ENCODE peak calls at places on chromosomes 16 and 17, in five cellular contexts. Q is HepG2, R is K562, X is H1, W is transverse colon. U is an unnamed sample.

GRCh38 chr17:35679007-35679682 is 52.3 kb upstream of the RASL10B start:
- DNase-seq in Q (no peak), R (no peak), X (no peak), W (no peak), U (no peak)

GRCh38 chr16:72561-73537 is at the start of gene RHBDF1:
- DNase-seq in Q (no peak), R (peak; percentile 85), X (no peak), W (peak; percentile 73), U (peak; percentile 69)

GRCh38 chr17:42536372-42537155 is 523 bp downstream of the NAGLU start:
- DNase-seq in Q (peak; percentile 86), R (peak; percentile 93), X (no peak), W (peak; percentile 91), U (peak; percentile 90)

GRCh38 chr16:66409156-66409555 is 17.9 kb upstream of the BEAN1 start:
- DNase-seq in Q (no peak), R (no peak), X (no peak), W (no peak), U (no peak)

GRCh38 chr16:31473300-31474052 is 1.5 kb downstream of the TGFB1I1 start:
- DNase-seq in Q (no peak), R (no peak), X (no peak), W (no peak), U (no peak)

GRCh38 chr17:4602041-4602440 is 17.7 kb downstream of the SMTNL2 start:
- DNase-seq in Q (no peak), R (no peak), X (no peak), W (no peak), U (no peak)

GRCh38 chr16:89981414-89981813 is 32.9 kb downstream of the DEF8 start:
- DNase-seq in Q (no peak), R (no peak), X (no peak), W (no peak), U (no peak)

GRCh38 chr17:3512512-3513171 is 36.8 kb downstream of the ASPA start:
- DNase-seq in Q (no peak), R (no peak), X (no peak), W (peak; percentile 37), U (peak; percentile 49)

GRCh38 chr16:11135167-11135973 is 120.6 kb downstream of the SOCS1 start:
- DNase-seq in Q (no peak), R (no peak), X (no peak), W (no peak), U (no peak)

GRCh38 chr17:28724500-28725165 is 1.4 kb downstream of the TLCD1 start:
- DNase-seq in Q (no peak), R (no peak), X (no peak), W (no peak), U (no peak)

GRCh38 chr17:7511108-7511507 is 26.9 kb downstream of the POLR2A start:
- DNase-seq in Q (no peak), R (no peak), X (no peak), W (no peak), U (no peak)

GRCh38 chr16:88772871-88773811 is 11.9 kb downstream of the PIEZO1 start:
- DNase-seq in Q (no peak), R (peak; percentile 71), X (no peak), W (peak; percentile 66), U (no peak)

GRCh38 chr16:24696699-24697098 is 32.8 kb upstream of the TNRC6A start:
- DNase-seq in Q (no peak), R (no peak), X (no peak), W (no peak), U (no peak)

GRCh38 chr16:24698314-24698713 is 31.1 kb upstream of the TNRC6A start:
- DNase-seq in Q (no peak), R (no peak), X (no peak), W (no peak), U (no peak)

GRCh38 chr16:24699151-24699723 is 30.2 kb upstream of the TNRC6A start:
- DNase-seq in Q (no peak), R (no peak), X (no peak), W (no peak), U (no peak)

GRCh38 chr16:24701521-24701951 is 27.9 kb upstream of the TNRC6A start:
- DNase-seq in Q (no peak), R (no peak), X (no peak), W (no peak), U (no peak)

GRCh38 chr16:24700549-24701392 is 28.7 kb upstream of the TNRC6A start:
- DNase-seq in Q (peak; percentile 60), R (peak; percentile 29), X (peak; percentile 58), W (peak; percentile 60), U (peak; percentile 46)
- TF ChIP-seq EP300 in Q (no peak), R (no peak), X (no peak), W (peak; percentile 94), U (peak; percentile 96)

GRCh38 chr16:49281843-49282642 is 405 bp upstream of the CBLN1 start:
- DNase-seq in Q (no peak), R (peak; percentile 99), X (peak; percentile 54), W (peak; percentile 91), U (peak; percentile 77)
- TF ChIP-seq CTCF in Q (no peak), R (peak; percentile 87), X (peak; percentile 58), W (peak; percentile 41), U (no peak)

DNA sequence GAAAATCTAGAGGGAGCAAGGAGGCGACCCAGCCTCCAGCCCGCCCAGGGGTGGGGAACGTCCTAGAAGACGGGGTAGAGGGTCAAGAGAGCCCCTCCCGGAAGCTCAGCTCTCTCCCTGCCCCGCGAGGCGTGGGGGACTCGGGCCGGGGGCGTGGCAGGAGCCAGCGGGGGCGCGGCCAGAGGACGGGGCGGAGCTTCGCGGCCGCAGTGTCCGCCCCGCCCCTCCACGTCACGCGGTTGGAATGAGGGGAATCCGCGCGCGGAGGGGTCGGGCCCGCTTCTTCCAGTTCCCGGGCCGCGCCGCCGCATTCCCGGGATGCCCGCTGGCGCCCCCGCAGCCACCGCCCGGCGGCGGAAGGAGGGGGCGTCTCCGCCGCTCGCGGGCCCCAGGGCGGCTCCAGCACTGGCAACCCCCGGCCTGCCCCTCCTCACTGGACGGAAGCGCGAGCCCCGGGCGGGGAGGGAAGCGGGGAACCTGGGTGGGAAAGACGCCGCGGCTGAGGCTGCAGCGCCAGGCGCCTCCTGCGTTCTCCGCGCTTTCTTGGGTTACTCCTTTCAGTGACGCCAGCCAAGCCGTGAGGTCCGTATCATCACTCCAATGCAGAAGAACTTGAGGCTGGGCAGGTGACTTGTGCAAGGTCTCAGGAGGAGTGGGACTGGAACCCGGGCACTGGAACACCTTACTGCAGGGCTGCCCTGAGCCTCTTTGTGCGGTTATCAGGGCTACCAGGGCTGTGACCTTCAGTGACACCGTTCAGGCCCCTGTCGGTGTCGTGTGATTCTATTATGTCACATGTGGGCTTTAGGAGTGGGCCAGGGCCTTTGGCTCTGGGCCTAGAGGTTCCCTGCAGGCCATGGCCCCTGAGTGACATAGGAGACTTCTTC is 4.3 kb downstream of the MYO1C start:
- DNase-seq in Q (peak; percentile 70), R (peak; percentile 75), X (no peak), W (peak; percentile 90), U (peak; percentile 88)
- TF ChIP-seq POLR2AphosphoS5 in Q (peak; percentile 8), R (no peak), X (no peak), W (peak; percentile 62), U (peak; percentile 15)

GRCh38 chr16:1309888-1310831 is 724 bp downstream of the UBE2I start:
- DNase-seq in Q (no peak), R (peak; percentile 67), X (no peak), W (peak; percentile 65), U (peak; percentile 50)

GRCh38 chr16:1311212-1311737 is 1.8 kb downstream of the UBE2I start:
- DNase-seq in Q (no peak), R (no peak), X (no peak), W (no peak), U (no peak)

GRCh38 chr16:1310832-1311200 is 1.4 kb downstream of the UBE2I start:
- DNase-seq in Q (no peak), R (no peak), X (no peak), W (no peak), U (peak; percentile 29)

GRCh38 chr16:1308036-1308976 is 1.1 kb upstream of the UBE2I start:
- DNase-seq in Q (peak; percentile 52), R (no peak), X (no peak), W (peak; percentile 37), U (no peak)

GRCh38 chr16:1308977-1309885 is at the start of gene UBE2I:
- DNase-seq in Q (peak; percentile 93), R (peak; percentile 98), X (peak; percentile 87), W (peak; percentile 97), U (peak; percentile 96)
- TF ChIP-seq EP300 in Q (no peak), R (no peak), X (no peak), W (no peak), U (no peak)

DNA sequence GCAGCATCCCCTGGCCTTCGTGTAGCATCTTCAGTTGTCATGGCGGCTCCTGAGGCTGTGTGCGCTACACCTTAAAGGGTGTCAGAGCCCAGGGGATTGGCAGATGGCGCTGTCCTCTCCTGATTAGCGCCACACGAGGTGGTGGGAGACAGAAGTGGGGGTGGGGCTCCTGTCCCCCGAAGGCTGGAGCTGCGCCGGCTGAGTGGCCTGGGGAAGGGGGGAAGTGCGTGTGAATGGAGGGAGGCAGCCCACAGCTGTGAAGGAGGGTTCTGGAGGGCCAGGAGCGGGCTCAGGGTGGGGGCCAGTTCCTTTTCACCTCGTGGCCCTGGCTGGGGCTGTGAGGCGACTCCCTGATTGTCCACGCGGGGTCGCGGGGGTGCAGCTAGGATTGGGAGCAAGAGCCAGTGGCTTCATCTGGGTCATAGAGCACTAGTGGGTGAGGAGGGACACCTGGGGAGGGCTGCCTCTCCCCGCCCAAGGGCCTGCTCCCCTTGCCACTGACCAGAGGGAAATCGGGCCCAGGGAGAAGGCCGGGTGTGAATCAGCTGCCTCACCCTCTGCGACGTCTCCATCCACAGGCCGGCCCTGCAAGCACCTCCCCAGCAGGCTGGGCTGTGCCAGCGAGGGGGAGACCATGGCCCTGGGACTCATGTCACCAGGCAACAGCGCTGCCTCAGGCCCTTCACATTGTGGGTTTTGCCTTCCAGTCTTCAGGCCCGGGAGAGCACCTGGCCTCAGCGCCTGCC is 14.1 kb downstream of the BAHCC1 start:
- DNase-seq in Q (no peak), R (peak; percentile 73), X (no peak), W (no peak), U (no peak)
- TF ChIP-seq CTCF in Q (peak; percentile 26), R (peak; percentile 83), X (peak; percentile 66), W (no peak), U (no peak)